ENCODE peak calls at places on chromosomes 2 and 18, in ten cellular contexts. One of them, this sample, is unnamed.

GRCh38 chr2:127254386-127254981 is 34.4 kb upstream of the CYP27C1 start:
- DNase-seq in choroid plexus epithelial cell: peak
- DNase-seq in pancreas: no peak
- DNase-seq in prostate gland: no peak
- DNase-seq in cardiac fibroblast: peak
- DNase-seq in transverse colon: no peak
- DNase-seq in Panc1: no peak
- DNase-seq in cardiac muscle cell: no peak
- DNase-seq in fibroblast of villous mesenchyme: peak
- DNase-seq in PC-9: peak
- DNase-seq in this sample: peak

GRCh38 chr2:673615-674318 is 3.4 kb downstream of the TMEM18 start:
- DNase-seq in Panc1: no peak
- DNase-seq in PC-9: no peak
- DNase-seq in choroid plexus epithelial cell: peak
- DNase-seq in fibroblast of villous mesenchyme: no peak
- DNase-seq in prostate gland: no peak
- DNase-seq in transverse colon: no peak
- DNase-seq in pancreas: peak
- DNase-seq in cardiac muscle cell: no peak
- DNase-seq in cardiac fibroblast: peak
- DNase-seq in this sample: no peak

GRCh38 chr2:239291505-239292350 is 109.1 kb downstream of the HDAC4 start:
- DNase-seq in PC-9: no peak
- DNase-seq in cardiac muscle cell: no peak
- DNase-seq in pancreas: peak
- DNase-seq in transverse colon: peak
- DNase-seq in cardiac fibroblast: no peak
- DNase-seq in prostate gland: no peak
- DNase-seq in choroid plexus epithelial cell: no peak
- DNase-seq in fibroblast of villous mesenchyme: no peak
- DNase-seq in Panc1: no peak
- DNase-seq in this sample: no peak

GRCh38 chr2:108316194-108316880 is 27.6 kb downstream of the SULT1C2 start:
- DNase-seq in transverse colon: no peak
- DNase-seq in prostate gland: no peak
- DNase-seq in cardiac muscle cell: peak
- DNase-seq in PC-9: no peak
- DNase-seq in cardiac fibroblast: no peak
- DNase-seq in Panc1: no peak
- DNase-seq in fibroblast of villous mesenchyme: no peak
- DNase-seq in choroid plexus epithelial cell: peak
- DNase-seq in pancreas: no peak
- DNase-seq in this sample: no peak

GRCh38 chr18:12032786-12033642 is 51.7 kb downstream of the IMPA2 start:
- DNase-seq in PC-9: no peak
- DNase-seq in Panc1: no peak
- DNase-seq in prostate gland: no peak
- DNase-seq in pancreas: no peak
- DNase-seq in choroid plexus epithelial cell: peak
- DNase-seq in transverse colon: no peak
- DNase-seq in cardiac fibroblast: peak
- DNase-seq in cardiac muscle cell: no peak
- DNase-seq in fibroblast of villous mesenchyme: peak
- DNase-seq in this sample: no peak

GRCh38 chr2:215833531-215834162 is 179.7 kb downstream of the MREG start:
- DNase-seq in fibroblast of villous mesenchyme: peak
- DNase-seq in pancreas: no peak
- DNase-seq in Panc1: no peak
- DNase-seq in transverse colon: no peak
- DNase-seq in choroid plexus epithelial cell: peak
- DNase-seq in prostate gland: peak
- DNase-seq in cardiac muscle cell: no peak
- DNase-seq in PC-9: no peak
- DNase-seq in cardiac fibroblast: peak
- DNase-seq in this sample: peak

GRCh38 chr2:163471947-163472346 is 263.9 kb downstream of the FIGN start:
- DNase-seq in Panc1: no peak
- DNase-seq in cardiac muscle cell: peak
- DNase-seq in fibroblast of villous mesenchyme: peak
- DNase-seq in pancreas: no peak
- DNase-seq in transverse colon: no peak
- DNase-seq in choroid plexus epithelial cell: peak
- DNase-seq in prostate gland: no peak
- DNase-seq in cardiac fibroblast: peak
- DNase-seq in PC-9: no peak
- DNase-seq in this sample: peak

GRCh38 chr2:174615951-174616436 is 18.4 kb upstream of the WIPF1 start:
- DNase-seq in prostate gland: no peak
- DNase-seq in fibroblast of villous mesenchyme: no peak
- DNase-seq in cardiac fibroblast: peak
- DNase-seq in transverse colon: no peak
- DNase-seq in choroid plexus epithelial cell: peak
- DNase-seq in pancreas: no peak
- DNase-seq in Panc1: no peak
- DNase-seq in PC-9: no peak
- DNase-seq in cardiac muscle cell: no peak
- DNase-seq in this sample: no peak

GRCh38 chr18:59388180-59388579 is 29.1 kb upstream of the LMAN1 start:
- DNase-seq in fibroblast of villous mesenchyme: no peak
- DNase-seq in cardiac muscle cell: no peak
- DNase-seq in Panc1: no peak
- DNase-seq in transverse colon: no peak
- DNase-seq in cardiac fibroblast: no peak
- DNase-seq in pancreas: no peak
- DNase-seq in prostate gland: no peak
- DNase-seq in choroid plexus epithelial cell: no peak
- DNase-seq in PC-9: no peak
- DNase-seq in this sample: no peak

GRCh38 chr2:135074216-135074615 is 22.1 kb downstream of the RAB3GAP1 start:
- DNase-seq in PC-9: peak
- DNase-seq in pancreas: no peak
- DNase-seq in Panc1: no peak
- DNase-seq in cardiac muscle cell: no peak
- DNase-seq in transverse colon: peak
- DNase-seq in cardiac fibroblast: no peak
- DNase-seq in prostate gland: peak
- DNase-seq in choroid plexus epithelial cell: no peak
- DNase-seq in fibroblast of villous mesenchyme: no peak
- DNase-seq in this sample: no peak

GRCh38 chr2:31909661-31910060 is 101.1 kb downstream of the MEMO1 start:
- DNase-seq in cardiac fibroblast: no peak
- DNase-seq in fibroblast of villous mesenchyme: no peak
- DNase-seq in cardiac muscle cell: no peak
- DNase-seq in transverse colon: no peak
- DNase-seq in choroid plexus epithelial cell: no peak
- DNase-seq in prostate gland: no peak
- DNase-seq in PC-9: no peak
- DNase-seq in Panc1: no peak
- DNase-seq in pancreas: no peak
- DNase-seq in this sample: no peak

GRCh38 chr2:225091336-225091735 is 49.1 kb upstream of the DOCK10 start:
- DNase-seq in PC-9: no peak
- DNase-seq in cardiac fibroblast: peak
- DNase-seq in prostate gland: no peak
- DNase-seq in cardiac muscle cell: no peak
- DNase-seq in choroid plexus epithelial cell: peak
- DNase-seq in Panc1: peak
- DNase-seq in fibroblast of villous mesenchyme: peak
- DNase-seq in pancreas: no peak
- DNase-seq in transverse colon: no peak
- DNase-seq in this sample: no peak

GRCh38 chr2:173217106-173217840 is 137.4 kb upstream of the CDCA7 start:
- DNase-seq in PC-9: no peak
- DNase-seq in cardiac fibroblast: no peak
- DNase-seq in fibroblast of villous mesenchyme: no peak
- DNase-seq in transverse colon: no peak
- DNase-seq in pancreas: no peak
- DNase-seq in prostate gland: no peak
- DNase-seq in cardiac muscle cell: no peak
- DNase-seq in Panc1: no peak
- DNase-seq in choroid plexus epithelial cell: peak
- DNase-seq in this sample: no peak

GRCh38 chr2:129901754-129902415 is 77.6 kb upstream of the RAB6C start:
- DNase-seq in PC-9: no peak
- DNase-seq in prostate gland: no peak
- DNase-seq in cardiac muscle cell: no peak
- DNase-seq in Panc1: no peak
- DNase-seq in choroid plexus epithelial cell: no peak
- DNase-seq in transverse colon: no peak
- DNase-seq in fibroblast of villous mesenchyme: no peak
- DNase-seq in cardiac fibroblast: no peak
- DNase-seq in pancreas: no peak
- DNase-seq in this sample: no peak

GRCh38 chr2:232592687-232593407 is 40.6 kb upstream of the EFHD1 start:
- DNase-seq in choroid plexus epithelial cell: peak
- DNase-seq in cardiac fibroblast: peak
- DNase-seq in transverse colon: peak
- DNase-seq in prostate gland: peak
- DNase-seq in fibroblast of villous mesenchyme: peak
- DNase-seq in pancreas: no peak
- DNase-seq in Panc1: peak
- DNase-seq in cardiac muscle cell: no peak
- DNase-seq in PC-9: peak
- DNase-seq in this sample: peak

GRCh38 chr18:24659837-24660720 is 199.6 kb downstream of the HRH4 start:
- DNase-seq in cardiac fibroblast: peak
- DNase-seq in Panc1: no peak
- DNase-seq in choroid plexus epithelial cell: no peak
- DNase-seq in fibroblast of villous mesenchyme: peak
- DNase-seq in pancreas: no peak
- DNase-seq in transverse colon: peak
- DNase-seq in PC-9: no peak
- DNase-seq in cardiac muscle cell: no peak
- DNase-seq in prostate gland: no peak
- DNase-seq in this sample: no peak

GRCh38 chr2:147100406-147101035 is 744.3 kb upstream of the ACVR2A start:
- DNase-seq in choroid plexus epithelial cell: peak
- DNase-seq in PC-9: peak
- DNase-seq in fibroblast of villous mesenchyme: peak
- DNase-seq in prostate gland: no peak
- DNase-seq in Panc1: no peak
- DNase-seq in cardiac muscle cell: no peak
- DNase-seq in transverse colon: no peak
- DNase-seq in pancreas: no peak
- DNase-seq in cardiac fibroblast: peak
- DNase-seq in this sample: peak

GRCh38 chr2:780002-780401 is 102.8 kb upstream of the TMEM18 start:
- DNase-seq in prostate gland: no peak
- DNase-seq in cardiac fibroblast: no peak
- DNase-seq in choroid plexus epithelial cell: no peak
- DNase-seq in transverse colon: no peak
- DNase-seq in cardiac muscle cell: no peak
- DNase-seq in Panc1: no peak
- DNase-seq in PC-9: no peak
- DNase-seq in fibroblast of villous mesenchyme: no peak
- DNase-seq in pancreas: no peak
- DNase-seq in this sample: no peak

DNA sequence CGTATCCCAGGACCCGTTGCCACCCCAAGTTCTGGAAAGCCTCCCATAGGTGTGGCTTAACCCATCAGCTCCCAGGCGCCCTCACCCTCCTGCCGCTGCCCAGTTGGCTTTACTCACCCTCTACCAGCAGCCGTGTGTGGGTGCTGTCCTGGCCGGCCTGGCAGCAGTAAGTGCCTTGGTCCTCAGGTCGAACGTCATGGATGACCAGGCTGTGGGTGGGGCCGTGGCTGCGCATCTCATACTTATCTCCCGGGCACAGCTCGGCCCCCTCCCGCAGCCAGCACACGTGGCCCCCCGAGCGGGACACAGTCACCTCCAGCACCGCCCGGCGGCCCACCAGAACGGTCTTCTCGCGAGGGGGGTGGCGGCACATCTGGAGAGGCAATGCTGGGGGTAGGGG is 7.6 kb downstream of the TMEM198 start:
- DNase-seq in cardiac fibroblast: peak
- DNase-seq in pancreas: peak
- DNase-seq in choroid plexus epithelial cell: peak
- DNase-seq in transverse colon: no peak
- DNase-seq in Panc1: no peak
- DNase-seq in cardiac muscle cell: no peak
- DNase-seq in fibroblast of villous mesenchyme: peak
- DNase-seq in PC-9: no peak
- DNase-seq in prostate gland: no peak
- DNase-seq in this sample: no peak
- H3K4me3 ChIP-seq in cardiac fibroblast: peak
- H3K4me3 ChIP-seq in pancreas: no peak
- H3K4me3 ChIP-seq in choroid plexus epithelial cell: no peak
- H3K4me3 ChIP-seq in transverse colon: peak
- H3K4me3 ChIP-seq in Panc1: no peak
- H3K4me3 ChIP-seq in cardiac muscle cell: no peak
- H3K4me3 ChIP-seq in fibroblast of villous mesenchyme: peak
- H3K4me3 ChIP-seq in PC-9: no peak
- H3K4me3 ChIP-seq in prostate gland: no peak
- H3K4me3 ChIP-seq in this sample: peak

GRCh38 chr2:200373973-200374416 is 67.5 kb downstream of the SPATS2L start:
- DNase-seq in Panc1: no peak
- DNase-seq in fibroblast of villous mesenchyme: no peak
- DNase-seq in transverse colon: peak
- DNase-seq in cardiac fibroblast: no peak
- DNase-seq in PC-9: no peak
- DNase-seq in choroid plexus epithelial cell: no peak
- DNase-seq in cardiac muscle cell: no peak
- DNase-seq in prostate gland: no peak
- DNase-seq in pancreas: no peak
- DNase-seq in this sample: no peak
- H3K4me3 ChIP-seq in Panc1: peak
- H3K4me3 ChIP-seq in fibroblast of villous mesenchyme: no peak
- H3K4me3 ChIP-seq in transverse colon: no peak
- H3K4me3 ChIP-seq in cardiac fibroblast: no peak
- H3K4me3 ChIP-seq in PC-9: peak
- H3K4me3 ChIP-seq in choroid plexus epithelial cell: no peak
- H3K4me3 ChIP-seq in cardiac muscle cell: no peak
- H3K4me3 ChIP-seq in prostate gland: no peak
- H3K4me3 ChIP-seq in pancreas: no peak
- H3K4me3 ChIP-seq in this sample: no peak

GRCh38 chr2:3727397-3728045 is 24.1 kb downstream of the DCDC2C start:
- DNase-seq in choroid plexus epithelial cell: no peak
- DNase-seq in cardiac muscle cell: no peak
- DNase-seq in prostate gland: no peak
- DNase-seq in transverse colon: no peak
- DNase-seq in cardiac fibroblast: no peak
- DNase-seq in PC-9: no peak
- DNase-seq in pancreas: no peak
- DNase-seq in fibroblast of villous mesenchyme: no peak
- DNase-seq in Panc1: no peak
- DNase-seq in this sample: no peak
- H3K4me3 ChIP-seq in choroid plexus epithelial cell: no peak
- H3K4me3 ChIP-seq in cardiac muscle cell: no peak
- H3K4me3 ChIP-seq in prostate gland: no peak
- H3K4me3 ChIP-seq in transverse colon: no peak
- H3K4me3 ChIP-seq in cardiac fibroblast: no peak
- H3K4me3 ChIP-seq in PC-9: no peak
- H3K4me3 ChIP-seq in pancreas: no peak
- H3K4me3 ChIP-seq in fibroblast of villous mesenchyme: no peak
- H3K4me3 ChIP-seq in Panc1: no peak
- H3K4me3 ChIP-seq in this sample: no peak

DNA sequence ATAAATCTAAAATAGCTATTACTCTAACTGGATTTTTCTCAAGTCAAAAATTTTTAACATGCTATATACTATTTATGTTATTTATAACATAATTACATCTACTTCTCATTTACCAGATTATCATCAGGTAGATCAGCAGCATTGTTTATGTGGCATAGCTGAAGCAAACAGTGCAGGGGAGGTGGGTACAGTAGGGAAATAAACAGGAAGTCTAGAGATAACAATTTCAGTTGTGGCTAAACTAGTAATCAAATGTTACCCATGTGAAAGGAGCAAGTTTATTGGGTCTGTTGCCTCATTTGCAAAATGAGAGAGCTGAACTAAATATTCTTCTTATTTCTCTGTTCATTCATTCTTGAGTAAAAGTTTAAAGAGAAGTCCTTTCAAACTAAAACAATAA is 27.7 kb downstream of the GFPT1 start:
- DNase-seq in fibroblast of villous mesenchyme: no peak
- DNase-seq in cardiac fibroblast: no peak
- DNase-seq in PC-9: no peak
- DNase-seq in prostate gland: no peak
- DNase-seq in Panc1: no peak
- DNase-seq in transverse colon: no peak
- DNase-seq in cardiac muscle cell: no peak
- DNase-seq in choroid plexus epithelial cell: no peak
- DNase-seq in pancreas: no peak
- DNase-seq in this sample: no peak
- H3K4me3 ChIP-seq in fibroblast of villous mesenchyme: no peak
- H3K4me3 ChIP-seq in cardiac fibroblast: no peak
- H3K4me3 ChIP-seq in PC-9: no peak
- H3K4me3 ChIP-seq in prostate gland: no peak
- H3K4me3 ChIP-seq in Panc1: no peak
- H3K4me3 ChIP-seq in transverse colon: no peak
- H3K4me3 ChIP-seq in cardiac muscle cell: no peak
- H3K4me3 ChIP-seq in choroid plexus epithelial cell: no peak
- H3K4me3 ChIP-seq in pancreas: no peak
- H3K4me3 ChIP-seq in this sample: no peak